ENCODE peak calls at places on chromosomes 12 and 14, in six cellular contexts. P is colonic mucosa, L is fibroblast of lung, M is natural killer cell, Q is amniotic stem cell, I is germinal center. O is an unnamed sample.

GRCh38 chr12:27009926-27010325 is 4.3 kb downstream of the TM7SF3 start:
- DNase-seq in P (no peak), M (no peak), Q (no peak), L (no peak), I (no peak), O (no peak)

GRCh38 chr14:100070310-100070709 is 5.1 kb downstream of the EVL start:
- DNase-seq in Q (no peak), I (no peak), M (peak; percentile 31), L (no peak), P (no peak), O (no peak)

GRCh38 chr14:22614240-22614799 is 16.2 kb downstream of the ABHD4 start:
- DNase-seq in L (peak; percentile 87), P (peak; percentile 18), I (no peak), M (no peak), Q (peak; percentile 62), O (no peak)

GRCh38 chr14:93017341-93017797 is 94.4 kb downstream of the CHGA start:
- DNase-seq in I (no peak), M (no peak), Q (no peak), P (no peak), L (no peak), O (no peak)

GRCh38 chr12:13465641-13466040 is 269.1 kb downstream of the EMP1 start:
- DNase-seq in L (no peak), Q (no peak), M (no peak), I (no peak), P (no peak), O (no peak)

GRCh38 chr14:28767239-28767850 is 758 bp downstream of the FOXG1 start:
- DNase-seq in Q (no peak), L (no peak), M (no peak), I (no peak), P (no peak), O (no peak)

GRCh38 chr12:31629756-31630732 is 29.4 kb upstream of the ETFBKMT start:
- DNase-seq in Q (no peak), L (peak; percentile 58), I (no peak), P (no peak), M (no peak), O (no peak)

GRCh38 chr14:67133595-67134441 is 55.4 kb upstream of the GARIN2 start:
- DNase-seq in M (no peak), Q (no peak), I (peak; percentile 30), L (no peak), P (no peak), O (no peak)

GRCh38 chr12:47758834-47759690 is at the start of gene RAPGEF3:
- DNase-seq in I (peak; percentile 81), M (peak; percentile 54), P (peak; percentile 89), Q (peak; percentile 76), L (peak; percentile 68), O (peak; percentile 80)

GRCh38 chr12:71551529-71551928 is 111.9 kb downstream of the LGR5 start:
- DNase-seq in L (peak; percentile 48), P (no peak), M (no peak), Q (peak; percentile 11), I (no peak), O (no peak)

GRCh38 chr12:32454075-32454474 is 54.7 kb downstream of the FGD4 start:
- DNase-seq in P (no peak), M (no peak), I (no peak), Q (peak; percentile 7), L (peak; percentile 67), O (no peak)

GRCh38 chr14:45698462-45699134 is 445.6 kb upstream of the MIS18BP1 start:
- DNase-seq in M (no peak), L (no peak), P (peak; percentile 53), Q (no peak), I (no peak), O (no peak)

GRCh38 chr12:45973526-45973925 is 16.8 kb downstream of the SCAF11 start:
- DNase-seq in Q (no peak), L (no peak), M (no peak), P (no peak), I (no peak), O (no peak)

GRCh38 chr12:86044396-86044795 is 170.3 kb downstream of the NTS start:
- DNase-seq in P (no peak), L (no peak), M (no peak), I (no peak), Q (no peak), O (no peak)